ENCODE peak calls at places on chromosome 10, in eight cellular contexts. D is A673, N is SK-N-SH, H is GM23248, M is right lobe of liver, Z is AG04450, E is cardiac muscle cell, V is OCI-LY7. Q is an unnamed sample.

GRCh38 chr10:86170255-86171153 is 196.1 kb downstream of the GRID1 start:
- DNase-seq in D (no peak), N (no peak), H (no peak), M (no peak), Z (no peak), E (no peak), V (peak; percentile 46), Q (no peak)

GRCh38 chr10:75417522-75417927 is 13.9 kb upstream of the LRMDA start:
- DNase-seq in D (no peak), N (no peak), H (no peak), M (no peak), Z (no peak), E (no peak), V (no peak), Q (no peak)

GRCh38 chr10:115092555-115093285 is 445 bp upstream of the ATRNL1 start:
- DNase-seq in D (peak; percentile 49), N (peak; percentile 92), H (peak; percentile 44), M (no peak), Z (no peak), E (peak; percentile 58), V (no peak), Q (peak; percentile 42)

GRCh38 chr10:45429790-45430189 is 55.8 kb downstream of the ALOX5 start:
- DNase-seq in D (no peak), N (no peak), H (no peak), M (no peak), Z (no peak), E (no peak), V (no peak), Q (no peak)

GRCh38 chr10:132538031-132538789 is 623 bp downstream of the INPP5A start:
- DNase-seq in D (no peak), N (no peak), H (peak; percentile 52), M (peak; percentile 66), Z (no peak), E (no peak), V (no peak), Q (no peak)

GRCh38 chr10:48214701-48215100 is 59.8 kb downstream of the FRMPD2 start:
- DNase-seq in D (peak; percentile 23), N (no peak), H (no peak), M (no peak), Z (no peak), E (no peak), V (no peak), Q (no peak)

GRCh38 chr10:129961274-129961839 is 2.7 kb downstream of the EBF3 start:
- DNase-seq in D (no peak), N (no peak), H (no peak), M (no peak), Z (no peak), E (peak; percentile 52), V (no peak), Q (no peak)

GRCh38 chr10:5888843-5889623 is 660 bp downstream of the ANKRD16 start:
- DNase-seq in D (peak; percentile 37), N (peak; percentile 74), H (peak; percentile 66), M (no peak), Z (no peak), E (peak; percentile 23), V (peak; percentile 65), Q (no peak)

GRCh38 chr10:112383325-112383724 is 9.4 kb downstream of the ACSL5 start:
- DNase-seq in D (no peak), N (no peak), H (peak; percentile 73), M (no peak), Z (peak; percentile 21), E (peak; percentile 85), V (no peak), Q (no peak)

GRCh38 chr10:70777063-70777875 is 7.9 kb downstream of the TBATA start:
- DNase-seq in D (no peak), N (peak; percentile 15), H (no peak), M (no peak), Z (no peak), E (no peak), V (no peak), Q (no peak)

GRCh38 chr10:53331460-53331859 is 558.9 kb upstream of the MBL2 start:
- DNase-seq in D (no peak), N (peak; percentile 23), H (no peak), M (no peak), Z (no peak), E (no peak), V (no peak), Q (no peak)
- H3K27ac ChIP-seq in D (no peak overlapping the region), N (no peak overlapping the region), H (no peak overlapping the region), M (no peak overlapping the region), Z (no peak overlapping the region), E (no peak overlapping the region), V (no peak overlapping the region), Q (no peak overlapping the region)

GRCh38 chr10:102783541-102783930 is 39.8 kb downstream of the WBP1L start:
- DNase-seq in D (no peak), N (no peak), H (no peak), M (no peak), Z (no peak), E (no peak), V (no peak), Q (no peak)
- H3K27ac ChIP-seq in D (no peak overlapping the region), N (no peak overlapping the region), H (peak overlapping the region; percentile 94), M (peak overlapping the region; percentile 98), Z (no peak overlapping the region), E (no peak overlapping the region), V (no peak overlapping the region), Q (peak overlapping the region; percentile 81)

DNA sequence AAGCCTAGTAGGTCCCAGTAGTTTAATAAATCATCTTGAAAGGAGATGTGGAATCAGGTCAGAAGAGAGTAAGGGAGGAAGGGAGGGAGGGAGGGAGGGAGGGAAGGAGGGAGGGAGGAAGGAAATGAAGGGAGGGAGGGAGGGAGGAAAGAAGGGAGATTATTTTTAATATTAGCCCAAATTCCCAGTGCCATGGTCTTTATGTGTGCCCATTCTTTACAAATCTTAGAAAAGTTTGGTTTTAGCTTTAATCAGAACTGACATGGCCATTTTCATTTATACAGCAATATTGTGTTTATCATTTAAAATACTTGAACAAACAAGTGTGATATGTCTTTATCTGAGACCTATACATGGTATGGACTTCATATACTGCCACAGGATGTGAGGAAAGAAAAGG is 86.8 kb downstream of the GAD2 start:
- DNase-seq in D (peak; percentile 17), N (no peak), H (no peak), M (no peak), Z (no peak), E (no peak), V (no peak), Q (no peak)
- H3K27ac ChIP-seq in D (no peak overlapping the region), N (no peak overlapping the region), H (no peak overlapping the region), M (no peak overlapping the region), Z (no peak overlapping the region), E (no peak overlapping the region), V (no peak overlapping the region), Q (no peak overlapping the region)

GRCh38 chr10:122462533-122463465 is 1.4 kb downstream of the HTRA1 start:
- DNase-seq in D (peak; percentile 27), N (peak; percentile 56), H (peak; percentile 78), M (peak; percentile 66), Z (no peak), E (peak; percentile 52), V (no peak), Q (no peak)
- H3K27ac ChIP-seq in D (no peak overlapping the region), N (peak overlapping the region; percentile 57), H (peak overlapping the region; percentile 66), M (peak overlapping the region; percentile 58), Z (peak overlapping the region; percentile 57), E (no peak overlapping the region), V (no peak overlapping the region), Q (peak overlapping the region; percentile 84)

GRCh38 chr10:127756264-127756663 is 19.3 kb downstream of the FOXI2 start:
- DNase-seq in D (no peak), N (no peak), H (no peak), M (no peak), Z (no peak), E (no peak), V (no peak), Q (no peak)

GRCh38 chr10:127762925-127763324 is 25.9 kb downstream of the FOXI2 start:
- DNase-seq in D (no peak), N (no peak), H (no peak), M (no peak), Z (no peak), E (no peak), V (no peak), Q (no peak)

GRCh38 chr10:127755758-127756157 is 18.8 kb downstream of the FOXI2 start:
- DNase-seq in D (peak; percentile 58), N (no peak), H (no peak), M (no peak), Z (no peak), E (no peak), V (no peak), Q (no peak)

GRCh38 chr10:127757033-127757432 is 20.0 kb downstream of the FOXI2 start:
- DNase-seq in D (no peak), N (no peak), H (no peak), M (no peak), Z (no peak), E (no peak), V (no peak), Q (no peak)

DNA sequence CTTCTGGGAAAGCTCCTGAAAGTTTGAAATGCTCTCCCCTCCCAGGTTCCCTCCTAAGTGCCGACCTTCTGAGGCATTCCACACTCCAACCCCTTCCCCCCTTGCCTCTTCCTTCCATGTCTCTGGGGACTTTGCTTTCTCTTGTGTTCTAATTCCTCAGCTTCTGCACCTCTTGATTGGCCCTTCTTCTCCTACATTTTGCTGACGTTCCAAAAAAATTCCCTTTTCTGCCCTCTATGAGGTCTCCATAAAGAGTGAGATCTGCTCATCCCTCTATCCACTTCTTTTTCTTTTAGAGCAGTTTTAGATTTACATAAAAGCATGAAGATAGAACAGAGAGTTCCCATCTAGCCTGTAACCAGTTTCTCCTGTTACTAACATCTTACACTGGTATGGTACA is 22.3 kb downstream of the FOXI2 start:
- DNase-seq in D (no peak), N (no peak), H (no peak), M (no peak), Z (no peak), E (no peak), V (no peak), Q (no peak)
- H3K27ac ChIP-seq in D (no peak overlapping the region), N (no peak overlapping the region), H (no peak overlapping the region), M (no peak overlapping the region), Z (no peak overlapping the region), E (no peak overlapping the region), V (no peak overlapping the region), Q (no peak overlapping the region)

DNA sequence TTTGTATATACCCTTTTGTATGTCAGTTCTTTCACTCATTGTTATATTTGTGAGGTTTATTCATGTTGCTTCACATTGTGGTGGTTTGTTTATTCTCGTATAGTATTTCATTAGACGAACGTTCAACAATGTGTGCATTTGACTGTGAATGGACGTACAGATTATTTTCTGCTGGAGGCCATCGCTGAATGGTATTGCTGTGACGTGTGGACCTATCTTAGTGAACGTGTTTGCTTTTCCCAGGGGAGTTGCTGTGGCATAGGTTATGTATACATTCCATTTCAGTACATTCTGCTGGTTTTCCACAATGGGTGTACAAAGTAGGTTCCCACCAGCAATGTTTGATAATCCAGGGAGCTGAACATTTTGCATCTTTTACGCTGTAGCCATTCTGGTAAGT is 31.1 kb upstream of the PLEKHS1 start:
- DNase-seq in D (no peak), N (no peak), H (no peak), M (no peak), Z (no peak), E (no peak), V (no peak), Q (no peak)
- H3K27ac ChIP-seq in D (no peak overlapping the region), N (no peak overlapping the region), H (no peak overlapping the region), M (no peak overlapping the region), Z (no peak overlapping the region), E (no peak overlapping the region), V (no peak overlapping the region), Q (no peak overlapping the region)

Q was measured in caudate nucleus.